ENCODE peak calls at places on chromosome 5, in six cellular contexts. G is iris pigment epithelial cell, Y is dermis blood vessel endothelial cell, M is A172, R is psoas muscle, E is neural crest cell. X is an unnamed sample.

GRCh38 chr5:74166064-74166463 is 474.5 kb downstream of the ENC1 start:
- DNase-seq in G (peak), Y (peak), M (peak), R (no peak), E (no peak), X (no peak)

GRCh38 chr5:134146651-134147544 is 29.9 kb downstream of the SKP1 start:
- DNase-seq in G (no peak), Y (no peak), M (no peak), R (no peak), E (no peak), X (no peak)

GRCh38 chr5:114952876-114953275 is 216.8 kb downstream of the TRIM36 start:
- DNase-seq in G (no peak), Y (no peak), M (peak), R (no peak), E (no peak), X (no peak)

GRCh38 chr5:51997908-51998307 is 614.7 kb downstream of the ISL1 start:
- DNase-seq in G (no peak), Y (no peak), M (no peak), R (no peak), E (no peak), X (no peak)

GRCh38 chr5:113487779-113488644 is at the start of gene MCC:
- DNase-seq in G (peak), Y (peak), M (peak), R (peak), E (peak), X (peak)

GRCh38 chr5:170747357-170747756 is 36.2 kb upstream of the GABRP start:
- DNase-seq in G (no peak), Y (no peak), M (no peak), R (no peak), E (no peak), X (no peak)

GRCh38 chr5:111201705-111202104 is 22.5 kb upstream of the CAMK4 start:
- DNase-seq in G (no peak), Y (no peak), M (no peak), R (no peak), E (no peak), X (no peak)

GRCh38 chr5:135100431-135100830 is 66.4 kb upstream of the PITX1 start:
- DNase-seq in G (no peak), Y (no peak), M (no peak), R (no peak), E (no peak), X (no peak)

GRCh38 chr5:89878733-89879132 is 530.8 kb downstream of the CETN3 start:
- DNase-seq in G (no peak), Y (no peak), M (no peak), R (no peak), E (no peak), X (no peak)

GRCh38 chr5:89396262-89396975 is 513.4 kb upstream of the MEF2C start:
- DNase-seq in G (peak), Y (no peak), M (no peak), R (no peak), E (no peak), X (no peak)

GRCh38 chr5:127562252-127562651 is 44.8 kb downstream of the PRRC1 start:
- DNase-seq in G (peak), Y (peak), M (no peak), R (no peak), E (peak), X (peak)